ENCODE peak calls at places on chromosomes 1 and 21, in five cellular contexts. S is ovary, W is fibroblast of villous mesenchyme, J is transverse colon, L is dorsolateral prefrontal cortex. Z is an unnamed sample.

GRCh38 chr1:207804746-207805468 is 53.1 kb downstream of the CD46 start:
- DNase-seq in S (no peak), W (no peak), J (no peak), L (no peak), Z (no peak)

GRCh38 chr1:121586369-121587229 is 401.8 kb downstream of the SRGAP2C start:
- DNase-seq in S (no peak), W (no peak), J (peak), L (peak), Z (peak)

GRCh38 chr1:155645648-155646047 is 35.6 kb downstream of the MSTO1 start:
- DNase-seq in S (no peak), W (no peak), J (no peak), L (no peak), Z (no peak)

GRCh38 chr1:64107587-64107986 is 95.8 kb upstream of the UBE2U start:
- DNase-seq in S (no peak), W (no peak), J (no peak), L (no peak), Z (no peak)

GRCh38 chr1:109825774-109826173 is 62.1 kb upstream of the EPS8L3 start:
- DNase-seq in S (no peak), W (no peak), J (no peak), L (no peak), Z (no peak)

GRCh38 chr1:184379111-184379752 is 7.6 kb upstream of the C1orf21 start:
- DNase-seq in S (no peak), W (no peak), J (no peak), L (no peak), Z (no peak)

GRCh38 chr1:225428066-225428878 is 434 bp upstream of the LBR start:
- DNase-seq in S (peak), W (peak), J (peak), L (peak), Z (peak)

GRCh38 chr1:87329756-87330200 is 1.1 kb downstream of the LMO4 start:
- DNase-seq in S (no peak), W (peak), J (no peak), L (no peak), Z (no peak)

GRCh38 chr1:37509181-37509580 is 5.4 kb downstream of the MEAF6 start:
- DNase-seq in S (no peak), W (no peak), J (no peak), L (no peak), Z (no peak)

DNA sequence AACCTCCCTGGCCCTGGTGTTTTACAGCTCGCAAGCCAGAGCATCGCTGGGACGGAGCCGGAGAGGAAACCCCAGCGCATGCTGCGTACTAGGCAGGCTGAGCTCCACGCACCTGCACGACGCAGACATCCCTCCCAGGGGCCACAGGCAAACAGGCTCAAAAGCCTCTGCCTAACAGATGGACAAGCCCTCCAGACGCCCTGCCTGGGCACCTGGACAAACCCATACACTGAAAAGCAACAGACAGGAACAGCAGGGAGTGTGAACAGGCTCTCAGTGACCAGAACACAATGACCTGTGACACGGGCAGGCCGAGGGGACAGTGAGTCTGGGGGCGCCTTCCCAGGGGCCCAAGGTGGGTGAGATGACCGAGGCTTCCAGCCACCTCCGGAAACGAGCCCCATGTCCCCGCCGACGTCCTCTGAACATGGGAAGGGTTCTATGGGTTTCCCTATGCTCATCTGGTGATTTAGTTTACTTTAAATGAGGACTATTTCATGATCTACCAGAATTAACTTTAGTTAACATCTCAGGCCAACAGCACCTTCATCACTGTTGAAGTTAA is 40.3 kb downstream of the NPHP4 start:
- DNase-seq in S (no peak), W (no peak), J (no peak), L (no peak), Z (no peak)
- H3K4me3 ChIP-seq in S (no peak), W (no peak), J (no peak), L (no peak), Z (no peak)

GRCh38 chr1:147600119-147601111 is 59.1 kb downstream of the BCL9 start:
- DNase-seq in S (no peak), W (peak), J (no peak), L (no peak), Z (peak)

GRCh38 chr1:147603986-147604385 is 62.7 kb downstream of the BCL9 start:
- DNase-seq in S (no peak), W (no peak), J (no peak), L (no peak), Z (no peak)

GRCh38 chr1:147599362-147600118 is 58.2 kb downstream of the BCL9 start:
- DNase-seq in S (peak), W (peak), J (peak), L (peak), Z (peak)

GRCh38 chr1:147597010-147597409 is 55.7 kb downstream of the BCL9 start:
- DNase-seq in S (no peak), W (no peak), J (no peak), L (no peak), Z (no peak)

DNA sequence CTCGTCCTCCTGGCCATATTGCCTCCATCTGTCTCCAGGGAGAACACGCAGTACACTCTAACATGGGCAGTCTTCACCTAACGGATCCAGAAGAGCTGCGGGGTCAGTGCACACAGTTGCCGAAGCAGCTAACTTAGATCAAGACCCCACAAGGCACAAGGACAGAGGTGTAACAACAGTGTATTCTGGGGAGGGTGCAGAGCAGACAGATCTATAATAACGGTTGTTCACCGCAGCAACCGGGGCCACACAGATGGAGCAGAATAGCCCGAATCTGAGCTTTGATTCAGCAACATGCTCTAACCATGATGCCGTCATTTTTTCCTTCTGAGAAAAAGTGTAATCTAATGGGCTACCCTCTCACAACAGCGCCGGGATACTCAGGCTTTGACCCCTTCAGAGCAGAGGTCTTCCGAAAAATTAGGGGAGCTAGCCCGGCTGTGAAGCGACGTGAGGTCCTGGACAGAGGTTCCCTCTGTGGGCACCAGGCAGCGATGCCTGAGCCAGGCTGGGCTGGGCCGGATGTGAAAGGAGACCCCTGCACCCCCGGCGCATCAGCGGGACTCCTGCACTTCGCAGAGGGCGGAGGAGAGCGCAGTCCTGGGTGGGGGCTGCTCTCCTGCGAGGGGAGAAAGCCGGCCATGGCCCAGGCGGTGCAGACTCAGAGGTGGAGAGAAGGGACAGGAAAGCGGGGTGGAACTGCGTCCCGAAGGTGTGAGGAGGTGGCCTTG is 57.5 kb downstream of the BCL9 start:
- DNase-seq in S (peak), W (peak), J (peak), L (peak), Z (peak)
- TF ChIP-seq CTCF in S (no peak), W (no peak), J (no peak), L (no peak), Z (no peak)

DNA sequence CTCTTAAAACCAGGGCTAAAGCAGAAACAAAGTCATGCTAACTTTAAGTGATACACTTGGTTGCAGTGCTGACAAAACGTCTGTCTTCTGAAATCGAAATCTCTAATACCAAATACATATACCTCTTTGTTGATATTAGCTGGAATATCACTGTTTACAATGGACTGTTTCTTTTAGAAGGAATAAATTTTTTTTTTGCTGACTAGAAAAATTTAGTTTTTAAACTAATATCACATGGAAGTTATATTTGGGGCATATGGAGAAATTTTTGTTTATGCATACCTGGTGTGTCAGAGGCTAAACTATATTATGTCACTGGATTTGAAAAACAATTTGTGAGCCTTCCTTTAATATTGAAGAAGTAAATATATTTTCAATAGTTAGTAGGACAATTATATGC is 39.1 kb downstream of the USP25 start:
- DNase-seq in S (no peak), W (no peak), J (no peak), L (no peak), Z (no peak)
- H3K4me3 ChIP-seq in S (no peak), W (no peak), J (no peak), L (no peak), Z (no peak)

GRCh38 chr1:2330511-2331199 is 60.7 kb downstream of the MORN1 start:
- DNase-seq in S (peak), W (peak), J (peak), L (no peak), Z (peak)
- TF ChIP-seq CTCF in S (no peak), W (peak), J (no peak), L (no peak), Z (peak)

DNA sequence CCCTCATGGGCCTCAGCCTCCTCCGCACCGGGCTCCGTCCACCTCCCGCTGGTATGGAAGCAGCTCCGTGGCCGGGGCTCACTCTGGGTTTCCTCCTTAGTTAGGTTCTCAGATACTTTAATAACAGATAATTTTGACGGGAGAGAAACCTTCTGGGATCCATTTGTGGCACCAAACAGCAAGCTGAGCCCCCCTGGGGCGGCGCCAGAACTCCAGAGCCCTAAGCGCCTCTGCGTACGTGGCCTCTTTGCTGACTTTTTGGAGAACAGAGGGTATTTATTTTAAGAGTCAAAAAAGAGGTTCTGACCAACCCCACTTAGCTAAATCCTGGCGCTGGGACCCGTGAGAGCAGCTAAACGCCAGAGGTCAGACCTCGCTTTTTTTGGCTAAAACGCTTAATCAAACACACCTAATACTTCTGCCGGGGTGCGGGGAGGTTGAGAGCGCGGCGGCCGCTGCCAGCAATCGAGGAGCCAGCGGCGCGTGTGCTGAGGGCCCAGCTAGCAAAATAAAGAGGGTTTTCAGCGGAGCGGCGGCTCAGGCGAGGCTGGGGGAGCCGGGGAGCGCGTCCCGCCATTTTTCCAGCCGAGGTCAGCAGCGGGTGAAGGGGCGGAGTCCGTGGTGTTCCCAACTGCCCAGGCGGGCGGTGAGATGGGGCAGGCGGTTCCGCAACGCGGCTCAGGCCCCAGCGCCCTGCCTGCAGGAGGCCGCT is 171.7 kb downstream of the PRDM16 start:
- DNase-seq in S (peak), W (no peak), J (no peak), L (no peak), Z (no peak)
- H3K4me3 ChIP-seq in S (no peak), W (no peak), J (no peak), L (no peak), Z (no peak)

DNA sequence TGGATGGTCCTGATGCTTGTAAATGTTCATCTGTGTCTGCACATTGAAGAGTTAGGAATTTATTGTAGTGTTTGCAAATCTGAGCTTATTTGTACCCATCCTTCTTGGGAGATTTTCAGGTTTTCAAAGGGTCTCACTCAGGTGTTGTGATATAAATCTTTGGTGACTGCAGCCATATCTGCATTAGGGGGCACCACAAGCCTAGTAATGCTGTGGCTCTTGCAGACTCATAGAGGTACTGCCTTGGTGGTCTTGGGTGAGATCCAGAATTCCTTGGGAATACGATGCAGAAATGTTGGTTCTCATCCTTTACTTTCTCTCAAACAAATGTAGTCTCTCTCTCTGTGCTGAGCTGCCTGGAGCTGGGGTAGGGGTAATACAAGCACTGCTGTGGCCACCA is 405.9 kb downstream of the TTLL7 start:
- DNase-seq in S (no peak), W (no peak), J (no peak), L (no peak), Z (no peak)
- TF ChIP-seq CTCF in S (no peak), W (no peak), J (no peak), L (no peak), Z (no peak)

DNA sequence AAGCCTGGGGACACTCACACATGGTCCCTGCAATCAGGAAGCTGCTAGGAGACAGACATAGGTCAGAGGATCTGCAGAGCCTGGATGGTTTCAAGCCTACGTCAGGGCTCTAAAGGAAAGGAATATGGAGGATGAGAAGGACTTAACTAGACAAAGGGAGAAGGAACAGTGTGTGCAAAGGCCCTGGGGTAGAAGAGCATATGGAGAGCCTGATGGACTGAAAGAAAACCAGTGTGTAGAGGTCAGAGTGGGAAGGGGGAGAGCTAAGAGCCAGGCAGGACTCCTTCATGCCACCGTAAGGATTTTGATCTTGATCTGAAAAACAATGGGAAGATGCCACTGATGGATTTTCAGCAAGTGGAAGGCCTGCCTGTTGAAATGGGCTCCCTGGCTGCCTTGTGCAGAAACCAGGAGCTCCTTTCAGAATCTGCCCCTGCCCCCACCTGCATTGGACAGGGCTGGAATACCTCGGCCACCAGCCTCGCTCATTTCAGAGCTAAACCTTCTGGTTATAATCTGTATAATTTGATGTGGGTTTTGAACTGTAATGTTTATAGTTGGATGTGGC is 8.6 kb downstream of the FHAD1 start:
- DNase-seq in S (no peak), W (no peak), J (no peak), L (no peak), Z (no peak)
- H3K4me3 ChIP-seq in S (no peak), W (no peak), J (no peak), L (no peak), Z (no peak)

DNA sequence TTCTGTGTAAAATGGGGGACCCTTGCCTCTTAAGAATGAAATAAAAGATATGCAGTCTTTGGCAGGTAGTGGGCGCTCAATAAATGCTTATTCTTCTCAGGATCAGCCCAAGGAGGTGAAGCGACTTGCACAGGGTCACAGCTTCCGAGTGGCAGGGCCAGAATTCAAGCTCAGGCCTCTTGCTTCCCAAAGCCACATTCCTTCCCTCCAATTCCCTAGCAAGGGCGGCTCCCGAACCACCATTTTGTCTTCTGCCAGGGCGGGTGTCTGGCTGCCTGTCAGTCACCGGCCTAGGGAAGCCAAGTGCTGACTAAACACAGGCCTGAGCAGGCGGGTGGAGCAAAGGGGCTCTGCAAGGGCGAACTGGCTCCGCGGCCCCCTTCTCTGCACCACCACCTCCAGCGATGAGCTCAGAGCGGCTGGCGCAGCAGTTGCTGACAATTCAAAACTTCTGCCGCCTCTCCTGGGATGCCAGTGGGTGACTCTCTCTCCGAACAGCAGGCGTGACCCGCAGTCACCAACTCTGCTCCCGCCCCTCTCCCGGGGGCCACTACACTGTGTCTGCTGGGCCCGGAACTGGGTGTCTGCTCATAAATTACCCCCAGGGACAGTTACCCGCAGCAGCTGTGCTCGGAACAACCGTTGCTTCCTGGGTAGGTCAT is 10.8 kb downstream of the GPR3 start:
- DNase-seq in S (peak), W (peak), J (peak), L (no peak), Z (no peak)
- TF ChIP-seq CTCF in S (peak), W (peak), J (no peak), L (no peak), Z (peak)

GRCh38 chr1:230105754-230106625 is 39.0 kb downstream of the GALNT2 start:
- DNase-seq in S (no peak), W (peak), J (no peak), L (no peak), Z (peak)

GRCh38 chr1:230105245-230105753 is 38.3 kb downstream of the GALNT2 start:
- DNase-seq in S (no peak), W (no peak), J (no peak), L (no peak), Z (no peak)

GRCh38 chr1:230102472-230102871 is 35.4 kb downstream of the GALNT2 start:
- DNase-seq in S (no peak), W (no peak), J (no peak), L (no peak), Z (no peak)

GRCh38 chr1:230103341-230104173 is 36.5 kb downstream of the GALNT2 start:
- DNase-seq in S (no peak), W (peak), J (no peak), L (no peak), Z (no peak)

DNA sequence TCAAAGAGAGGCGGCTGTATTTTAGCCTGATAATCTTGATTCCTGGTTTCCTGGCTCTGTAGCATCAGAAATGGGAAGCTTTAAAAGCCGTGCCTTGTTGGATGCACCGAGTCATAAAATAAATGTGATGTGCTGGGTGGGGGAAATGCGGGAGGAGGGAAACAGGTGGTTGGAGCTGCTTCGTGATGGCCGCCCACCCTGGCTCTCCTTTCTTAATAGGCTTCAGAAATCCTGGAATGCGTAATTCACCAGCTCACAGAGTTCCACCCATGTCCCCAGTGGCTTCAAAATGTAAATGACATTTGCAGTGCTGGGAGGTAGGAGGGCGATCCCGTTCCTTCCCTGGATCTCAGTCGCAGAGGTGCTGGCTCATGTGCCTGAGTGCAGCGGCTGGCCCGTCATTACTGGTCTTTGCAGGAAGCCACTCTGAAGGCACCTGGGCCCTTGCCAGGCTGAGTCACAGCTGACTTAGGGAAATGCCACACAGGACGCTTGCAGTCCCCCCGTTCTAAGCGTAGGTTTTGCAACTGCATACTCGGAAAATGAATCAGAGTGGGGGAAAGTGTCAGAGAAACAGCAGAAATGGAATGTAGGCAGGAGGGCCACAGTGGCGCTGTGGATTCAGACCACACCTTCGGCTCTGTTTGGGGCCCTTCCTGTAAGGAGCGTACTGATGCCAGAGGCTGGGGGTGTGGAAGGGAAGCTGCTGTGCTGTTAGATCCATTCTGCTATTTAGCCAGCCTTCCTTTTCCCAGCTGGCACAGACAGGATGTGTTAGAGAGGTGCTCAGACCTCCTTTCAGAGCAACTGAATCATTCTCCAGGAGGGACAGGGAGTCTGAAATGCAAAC is 37.6 kb downstream of the GALNT2 start:
- DNase-seq in S (peak), W (peak), J (peak), L (peak), Z (peak)
- H3K4me3 ChIP-seq in S (no peak), W (peak), J (no peak), L (peak), Z (peak)

Z was measured in brain microvascular endothelial cell.